ENCODE peak calls at places on chromosomes 5 and 9, in eight cellular contexts. X is progenitor cell of endocrine pancreas; W is NCI-H146; S is mesothelial cell of epicardium; Z is activated T-helper 1 cell treated with anti-CD3 and anti-CD28 coated beads, Interleukin-12 subunit alpha, Interleukin-12 subunit beta, Interleukin-2, Interleukin-4 antibody, amounts not matched to agents 30 ng/mL and 10 ng/mL and 1 ng/mL, durations not matched to agents 14 hours and 24 hours and 36 hours; O is AG08396; R is BJ; K is HEK293T. P is an unnamed sample.
A peak's percentile ranks its signal among the peaks of the same experiment; 100 is the strongest.

GRCh38 chr5:159257007-159257406 is 6.1 kb upstream of the UBLCP1 start:
- DNase-seq in W (no peak), R (no peak), O (no peak), Z (no peak), K (no peak), X (no peak), S (no peak), P (no peak)

GRCh38 chr5:71988808-71989207 is 118.5 kb upstream of the MAP1B start:
- DNase-seq in O (no peak), Z (no peak), K (no peak), W (no peak), S (no peak), R (no peak), X (no peak), P (no peak)

GRCh38 chr5:179242676-179243075 is 102.6 kb downstream of the ADAMTS2 start:
- DNase-seq in S (no peak), K (no peak), W (no peak), O (no peak), Z (no peak), X (no peak), R (no peak), P (no peak)

GRCh38 chr9:135184661-135185459 is 97.4 kb downstream of the OLFM1 start:
- DNase-seq in W (no peak), R (no peak), O (no peak), S (no peak), K (no peak), X (no peak), Z (no peak), P (no peak)

GRCh38 chr9:120928015-120928719 is 1.6 kb upstream of the TRAF1 start:
- DNase-seq in W (peak; percentile 16), R (no peak), O (no peak), X (no peak), Z (no peak), S (no peak), K (no peak), P (no peak)

GRCh38 chr5:43152946-43153345 is 32.2 kb downstream of the ZNF131 start:
- DNase-seq in R (peak; percentile 54), W (no peak), O (peak; percentile 54), K (no peak), S (no peak), X (no peak), Z (no peak), P (peak; percentile 47)

GRCh38 chr5:140328036-140328764 is 18.2 kb downstream of the HBEGF start:
- DNase-seq in Z (no peak), X (no peak), R (no peak), K (no peak), S (no peak), O (no peak), W (no peak), P (no peak)

GRCh38 chr5:37417347-37417746 is 38.2 kb downstream of the WDR70 start:
- DNase-seq in Z (no peak), O (no peak), K (no peak), W (no peak), S (no peak), R (no peak), X (no peak), P (no peak)

GRCh38 chr9:97553141-97553540 is 51.7 kb downstream of the TMOD1 start:
- DNase-seq in X (no peak), R (no peak), Z (no peak), K (no peak), O (no peak), W (no peak), S (no peak), P (no peak)